ENCODE peak calls at places on chromosomes 12 and 14, in four cellular contexts. A, V, M and K are unnamed samples. For H3K4me1 and H3K27me3, the result is how much of the 10 kb centered on the place peaks cover.

GRCh38 chr12:8996682-8997405 is 7.5 kb downstream of the KLRG1 start:
- DNase-seq in A (no peak), V (no peak), M (peak), K (no peak)

GRCh38 chr14:101025656-101026055 is 122.1 kb upstream of the RTL1 start:
- DNase-seq in A (no peak), V (no peak), M (no peak), K (no peak)

GRCh38 chr12:67034110-67034879 is 234.9 kb upstream of the CAND1 start:
- DNase-seq in A (no peak), V (no peak), M (no peak), K (no peak)

GRCh38 chr12:111408686-111409402 is 3.1 kb downstream of the SH2B3 start:
- DNase-seq in A (no peak), V (no peak), M (no peak), K (no peak)

GRCh38 chr12:12684375-12685106 is 11.4 kb downstream of the GPR19 start:
- DNase-seq in A (peak), V (no peak), M (peak), K (peak)

GRCh38 chr12:49288922-49289555 is 5.9 kb upstream of the PRPH start:
- DNase-seq in A (no peak), V (no peak), M (no peak), K (peak)

GRCh38 chr12:66726531-66726930 is 47.7 kb upstream of the GRIP1 start:
- DNase-seq in A (peak), V (no peak), M (no peak), K (no peak)

GRCh38 chr14:93173943-93174395 is 10.7 kb downstream of the MOAP1 start:
- DNase-seq in A (no peak), V (peak), M (no peak), K (no peak)

GRCh38 chr14:44982594-44982993 is 20.6 kb downstream of the TOGARAM1 start:
- DNase-seq in A (no peak), V (no peak), M (no peak), K (no peak)

GRCh38 chr14:92417759-92418158 is 94.8 kb downstream of the SLC24A4 start:
- DNase-seq in A (no peak), V (no peak), M (no peak), K (no peak)

GRCh38 chr12:53067993-53068770 is 11.0 kb downstream of the SPRYD3 start:
- DNase-seq in A (no peak), V (no peak), M (no peak), K (no peak)

GRCh38 chr12:16606201-16606849 is 363 bp upstream of the LMO3 start:
- DNase-seq in A (peak), V (no peak), M (peak), K (peak)

GRCh38 chr12:108914031-108914630 is 34.2 kb downstream of the DAO start:
- DNase-seq in A (no peak), V (no peak), M (peak), K (no peak)

GRCh38 chr14:102126807-102127455 is 12.8 kb upstream of the WDR20 start:
- DNase-seq in A (no peak), V (no peak), M (no peak), K (no peak)

GRCh38 chr14:90061849-90062794 is at the start of gene KCNK13:
- DNase-seq in A (peak), V (no peak), M (no peak), K (peak)

GRCh38 chr14:35268946-35269345 is 23.2 kb upstream of the PSMA6 start:
- DNase-seq in A (no peak), V (no peak), M (no peak), K (peak)

GRCh38 chr12:115225845-115226244 is 541.9 kb upstream of the TBX3 start:
- DNase-seq in A (no peak), V (no peak), M (no peak), K (no peak)

GRCh38 chr14:69114763-69115162 is 38.2 kb downstream of the DCAF5 start:
- DNase-seq in A (no peak), V (no peak), M (no peak), K (no peak)

GRCh38 chr12:67774983-67775587 is 126.5 kb downstream of the DYRK2 start:
- DNase-seq in A (no peak), V (no peak), M (no peak), K (no peak)

GRCh38 chr12:11580125-11580751 is 69.2 kb upstream of the ETV6 start:
- DNase-seq in A (no peak), V (no peak), M (peak), K (no peak)

GRCh38 chr12:78034025-78034424 is 203.3 kb downstream of the NAV3 start:
- DNase-seq in A (no peak), V (no peak), M (peak), K (no peak)

GRCh38 chr14:104536942-104537612 is 42.5 kb upstream of the C14orf180 start:
- DNase-seq in A (no peak), V (no peak), M (peak), K (no peak)

GRCh38 chr14:64646103-64646502 is 58.1 kb upstream of the PLEKHG3 start:
- DNase-seq in A (no peak), V (no peak), M (peak), K (no peak)

GRCh38 chr14:36660736-36661505 is 739 bp upstream of the PAX9 start:
- DNase-seq in A (no peak), V (no peak), M (no peak), K (peak)

GRCh38 chr12:116885496-116885895 is 4.3 kb upstream of the HRK start:
- DNase-seq in A (no peak), V (no peak), M (no peak), K (no peak)

GRCh38 chr12:126684703-126685102 is 1582.3 kb upstream of the TMEM132C start:
- DNase-seq in A (no peak), V (no peak), M (no peak), K (no peak)

GRCh38 chr12:55060970-55061543 is 41.3 kb downstream of the NEUROD4 start:
- DNase-seq in A (no peak), V (no peak), M (no peak), K (no peak)

GRCh38 chr12:103672401-103673119 is 85.5 kb downstream of the STAB2 start:
- DNase-seq in A (no peak), V (no peak), M (no peak), K (peak)

GRCh38 chr12:116818341-116818856 is 62.8 kb downstream of the HRK start:
- DNase-seq in A (peak), V (peak), M (peak), K (no peak)

GRCh38 chr14:61525293-61526011 is 169.9 kb upstream of the HIF1A start:
- DNase-seq in A (no peak), V (no peak), M (peak), K (no peak)

GRCh38 chr14:21405097-21405496 is 21.3 kb upstream of the SUPT16H start:
- DNase-seq in A (no peak), V (no peak), M (no peak), K (no peak)

GRCh38 chr12:39798429-39798828 is 178.8 kb upstream of the ABCD2 start:
- DNase-seq in A (peak), V (no peak), M (no peak), K (no peak)

GRCh38 chr12:100953677-100954076 is 159.1 kb downstream of the ANO4 start:
- DNase-seq in A (no peak), V (no peak), M (no peak), K (no peak)

GRCh38 chr12:48351022-48351708 is 446 bp upstream of the ZNF641 start:
- DNase-seq in A (peak), V (no peak), M (peak), K (peak)

GRCh38 chr12:48119078-48119833 is at the start of gene PFKM:
- DNase-seq in A (peak), V (peak), M (peak), K (peak)

GRCh38 chr12:49985981-49986380 is 13.2 kb downstream of the AQP6 start:
- DNase-seq in A (no peak), V (no peak), M (no peak), K (no peak)

GRCh38 chr14:105066285-105067071 is 1.2 kb upstream of the GPR132 start:
- DNase-seq in A (no peak), V (no peak), M (no peak), K (no peak)

GRCh38 chr12:6639151-6639773 is 3.5 kb upstream of the LPAR5 start:
- DNase-seq in A (no peak), V (no peak), M (no peak), K (no peak)

GRCh38 chr14:59679872-59680271 is 103.3 kb upstream of the CCDC175 start:
- DNase-seq in A (peak), V (no peak), M (no peak), K (no peak)

GRCh38 chr12:128052341-128052740 is 214.6 kb upstream of the TMEM132C start:
- DNase-seq in A (no peak), V (no peak), M (no peak), K (no peak)

GRCh38 chr12:64221656-64222010 is 463 bp downstream of the KICS2 start:
- DNase-seq in A (peak), V (peak), M (peak), K (peak)

GRCh38 chr12:64218597-64218996 is 3.5 kb downstream of the KICS2 start:
- DNase-seq in A (no peak), V (no peak), M (no peak), K (no peak)

GRCh38 chr12:64220046-64220445 is 2.0 kb downstream of the KICS2 start:
- DNase-seq in A (no peak), V (no peak), M (no peak), K (no peak)

GRCh38 chr12:64216239-64216638 is 5.9 kb downstream of the KICS2 start:
- DNase-seq in A (no peak), V (no peak), M (no peak), K (no peak)

GRCh38 chr12:64219135-64219534 is 3.0 kb downstream of the KICS2 start:
- DNase-seq in A (no peak), V (no peak), M (no peak), K (no peak)
- H3K4me3 ChIP-seq in A (no peak), V (no peak), M (no peak), K (no peak)

DNA sequence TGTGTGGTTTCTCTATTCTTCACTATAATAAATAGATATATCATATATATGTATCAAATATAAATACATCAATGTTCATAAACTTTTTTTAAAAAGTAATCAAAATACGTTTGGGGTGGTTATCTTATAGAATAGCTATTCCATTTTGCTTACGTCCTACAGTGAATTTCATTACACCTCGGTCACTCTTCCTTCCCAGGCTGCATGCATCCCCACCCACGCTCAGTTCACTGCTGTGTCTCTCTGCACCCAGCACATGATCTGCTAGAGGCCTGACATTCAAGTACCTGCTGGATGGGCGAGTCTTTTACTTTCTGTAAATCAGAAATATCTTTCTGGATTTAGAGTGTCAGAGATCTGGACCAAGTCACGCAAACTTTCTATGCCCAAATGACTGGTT is 3.6 kb downstream of the STX2 start:
- DNase-seq in A (no peak), V (no peak), M (no peak), K (no peak)
- H3K4me1 ChIP-seq in A (under half), V (under half), M (under half), K (under half)

GRCh38 chr12:98894412-98895085 is 249.5 kb downstream of the APAF1 start:
- DNase-seq in A (peak), V (no peak), M (no peak), K (no peak)

GRCh38 chr12:98893126-98893525 is 248.0 kb downstream of the APAF1 start:
- DNase-seq in A (no peak), V (peak), M (no peak), K (no peak)

GRCh38 chr12:98893601-98894411 is 248.7 kb downstream of the APAF1 start:
- DNase-seq in A (peak), V (peak), M (peak), K (no peak)

GRCh38 chr12:98895086-98895651 is 250.1 kb downstream of the APAF1 start:
- DNase-seq in A (peak), V (no peak), M (no peak), K (no peak)

DNA sequence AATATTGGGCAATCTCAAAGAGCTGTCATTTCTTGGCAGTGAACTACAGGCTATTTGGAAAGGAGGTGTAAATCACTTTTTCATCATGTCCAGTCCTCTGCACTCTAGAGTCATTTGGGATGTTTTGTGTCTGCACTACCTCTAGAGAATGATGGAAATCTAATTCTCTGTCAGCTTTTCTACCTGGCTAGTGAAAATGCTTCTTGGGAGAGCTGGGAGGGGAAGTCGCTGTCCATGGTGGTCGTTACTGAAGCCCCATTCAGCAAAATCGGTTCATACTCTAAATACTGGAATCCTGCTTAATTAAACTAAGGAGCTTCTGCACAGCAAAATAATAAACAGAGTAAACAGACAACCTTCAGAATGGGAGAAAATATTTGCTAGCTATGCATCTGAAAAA is 251.8 kb downstream of the APAF1 start:
- DNase-seq in A (peak), V (peak), M (peak), K (no peak)
- H3K27me3 ChIP-seq in A (half or more), V (under half), M (under half), K (under half)

DNA sequence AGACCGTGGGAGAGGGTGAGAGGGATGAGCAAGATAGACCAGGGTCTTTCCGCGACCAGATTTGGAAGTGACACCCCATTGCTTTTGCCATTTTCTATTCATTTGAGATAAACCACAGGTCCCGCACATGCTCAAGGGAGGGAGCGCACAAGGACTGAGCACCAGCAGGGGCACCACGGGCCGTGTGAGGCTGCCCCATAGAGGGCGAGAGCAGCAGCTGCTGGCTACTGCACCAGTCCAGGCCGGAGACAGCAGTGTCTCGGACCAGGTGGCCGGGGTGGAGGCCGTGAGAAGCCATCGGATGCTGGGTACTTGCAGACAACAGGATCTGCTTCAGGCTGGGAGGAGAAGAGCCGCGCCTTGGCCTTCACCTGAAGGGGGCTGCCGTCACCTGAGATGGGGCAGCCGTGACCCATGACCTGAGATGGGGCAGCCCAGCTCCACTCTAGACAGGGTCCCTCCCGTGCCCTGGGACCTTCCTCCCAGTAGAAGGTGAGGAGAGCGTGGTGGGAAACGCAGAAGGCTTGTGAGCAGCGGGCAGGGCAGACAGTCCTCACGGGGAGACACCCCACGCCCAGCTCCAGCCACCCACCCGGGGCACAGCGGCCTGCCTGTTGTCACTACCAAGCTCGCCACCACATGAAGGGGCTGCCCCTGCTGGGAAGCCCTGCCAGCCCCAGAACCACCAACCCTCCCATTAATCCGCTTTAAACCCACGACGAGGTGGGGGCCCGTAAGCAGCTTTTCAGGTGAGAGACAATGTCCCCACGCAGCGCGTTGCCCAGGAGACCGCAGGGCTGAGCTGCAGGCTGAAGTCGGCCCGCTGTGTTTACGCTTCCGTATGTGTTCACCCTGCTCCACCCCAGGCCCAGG is 61.7 kb upstream of the FBRSL1 start:
- DNase-seq in A (no peak), V (peak), M (no peak), K (no peak)
- H3K4me3 ChIP-seq in A (no peak), V (no peak), M (no peak), K (no peak)